ENCODE peak calls at places on chromosomes 13 and 19, in four cellular contexts. R is tibial nerve, N is A549, L is Peyer's patch. S is an unnamed sample.

GRCh38 chr13:47463726-47464125 is 537.3 kb downstream of the SUCLA2 start:
- DNase-seq in R (no peak), N (no peak), L (no peak), S (no peak)

GRCh38 chr13:50684366-50684765 is 159.1 kb downstream of the DLEU7 start:
- DNase-seq in N (no peak), R (no peak), L (no peak), S (no peak)

GRCh38 chr19:41703602-41704293 is 4.7 kb upstream of the CEACAM5 start:
- DNase-seq in N (no peak), R (no peak), L (no peak), S (peak)

GRCh38 chr13:48862572-48862971 is 113.1 kb upstream of the FNDC3A start:
- DNase-seq in R (peak), L (no peak), N (no peak), S (no peak)

GRCh38 chr19:17848598-17849292 is 963 bp upstream of the JAK3 start:
- DNase-seq in L (no peak), N (no peak), R (no peak), S (no peak)

GRCh38 chr13:29255567-29255966 is 339.9 kb downstream of the SLC7A1 start:
- DNase-seq in R (no peak), N (no peak), L (no peak), S (no peak)

GRCh38 chr13:113628291-113629270 is 29.4 kb downstream of the ATP4B start:
- DNase-seq in R (no peak), L (no peak), N (no peak), S (no peak)

GRCh38 chr13:28128926-28129325 is 9.4 kb upstream of the PAN3 start:
- DNase-seq in L (no peak), R (no peak), N (no peak), S (no peak)

GRCh38 chr13:28609936-28610335 is 49.0 kb upstream of the POMP start:
- DNase-seq in R (no peak), L (no peak), N (no peak), S (no peak)

DNA sequence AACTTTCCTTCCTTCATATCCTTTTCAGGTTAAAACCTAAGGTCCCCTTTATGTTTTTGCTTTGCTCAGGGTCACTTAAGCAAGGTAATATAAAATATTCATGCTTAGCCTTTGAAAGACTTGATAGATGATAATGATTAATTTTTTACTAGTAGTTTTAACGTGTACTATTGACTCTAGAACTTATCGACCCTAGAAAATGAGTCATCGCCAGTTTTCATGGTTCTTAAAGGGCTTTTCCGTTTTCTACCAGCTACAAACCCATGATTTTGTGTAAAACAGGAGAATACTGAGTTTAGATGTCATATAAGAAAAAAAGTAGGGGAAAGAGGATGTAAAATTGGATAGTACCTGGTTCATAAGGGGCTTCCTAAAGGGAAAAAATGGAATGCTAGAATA is 75.7 kb downstream of the DHRS12 start:
- DNase-seq in R (no peak), L (no peak), N (no peak), S (no peak)
- H3K4me3 ChIP-seq in R (no peak), L (no peak), N (no peak), S (no peak)

DNA sequence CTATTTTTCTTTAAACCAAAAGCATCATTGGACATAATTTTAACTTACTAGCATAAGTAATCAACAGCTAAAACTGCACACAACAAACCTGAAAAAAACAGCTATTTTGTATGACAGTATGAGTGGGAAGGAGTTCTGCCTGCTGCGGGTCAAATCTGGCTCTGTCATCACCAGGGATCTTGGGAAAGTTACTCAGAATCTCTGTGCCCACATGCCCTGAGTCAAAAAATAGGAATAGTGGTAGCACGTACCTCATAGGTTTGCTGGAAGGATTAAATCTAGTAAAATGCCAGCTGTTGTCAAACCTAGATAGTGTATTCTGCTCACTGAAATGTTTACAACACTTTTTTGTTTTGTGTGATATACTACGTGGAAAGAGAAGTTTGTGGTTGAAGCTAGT is 1.1 kb downstream of the CLN5 start:
- DNase-seq in R (no peak), N (no peak), L (no peak), S (no peak)
- H3K4me3 ChIP-seq in R (peak), N (peak), L (peak), S (peak)

GRCh38 chr19:2167896-2168618 is 4.3 kb downstream of the DOT1L start:
- DNase-seq in N (no peak), L (peak), R (peak), S (peak)
- H3K4me3 ChIP-seq in N (peak), L (no peak), R (peak), S (no peak)

DNA sequence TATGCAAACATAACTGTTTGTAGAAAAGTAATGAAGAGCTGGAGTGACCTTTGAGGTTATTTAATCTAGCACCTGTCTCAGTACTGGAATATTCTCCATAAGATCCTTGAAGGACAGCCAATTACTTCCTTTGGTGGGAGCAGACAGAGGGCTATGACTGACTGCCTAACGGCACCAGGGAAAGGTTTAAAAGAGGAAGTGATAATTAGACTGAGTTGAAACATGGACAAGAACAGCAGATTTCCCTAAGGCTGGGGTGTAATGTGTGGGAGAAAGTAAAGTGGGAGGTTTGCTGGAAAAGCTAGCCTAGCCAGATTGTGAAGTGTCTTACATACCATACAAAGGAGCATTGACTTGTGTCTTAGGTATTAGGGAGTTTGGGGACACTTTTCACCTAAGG is 191.3 kb upstream of the PCDH9 start:
- DNase-seq in L (no peak), N (no peak), R (no peak), S (no peak)
- H3K4me3 ChIP-seq in L (no peak), N (no peak), R (no peak), S (no peak)

DNA sequence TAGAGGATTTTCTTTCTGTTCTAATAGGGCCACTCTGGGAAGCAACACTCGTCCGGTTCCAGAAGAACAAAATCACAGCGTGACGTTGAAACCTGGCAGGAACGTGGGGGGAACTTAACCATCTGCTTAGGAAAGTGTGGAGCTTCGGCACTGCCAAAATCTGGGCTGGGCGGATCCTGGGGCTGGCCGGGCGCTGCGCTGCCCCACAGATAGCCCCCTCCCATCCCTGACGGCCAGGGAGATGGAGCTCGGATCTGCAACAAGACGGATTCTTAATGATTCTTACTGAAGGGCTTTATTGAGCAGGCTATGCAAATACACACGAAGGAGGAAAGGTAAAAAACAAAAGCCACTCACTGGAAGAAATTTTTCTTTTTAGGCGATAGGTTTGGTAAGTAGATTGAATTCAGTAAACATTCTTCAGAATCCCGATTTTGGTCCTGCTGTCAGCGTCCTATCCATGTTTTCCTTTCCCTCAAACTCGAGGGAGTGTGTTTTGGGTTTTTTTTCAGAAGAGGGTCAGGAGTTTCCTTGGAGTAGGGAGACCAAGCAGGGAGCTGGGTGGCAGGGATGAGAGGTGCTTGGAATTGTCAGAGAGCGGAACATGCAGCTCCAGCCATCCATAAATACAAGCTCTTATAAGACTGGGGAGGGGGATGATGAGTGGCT is 1.4 kb upstream of the PCDH8 start:
- DNase-seq in N (no peak), L (no peak), R (no peak), S (no peak)
- H3K4me3 ChIP-seq in N (no peak), L (no peak), R (no peak), S (no peak)

GRCh38 chr19:3866798-3867638 is 1.8 kb downstream of the ZFR2 start:
- DNase-seq in R (no peak), L (no peak), N (no peak), S (no peak)

GRCh38 chr19:3873151-3873550 is 4.3 kb upstream of the ZFR2 start:
- DNase-seq in R (no peak), L (no peak), N (no peak), S (no peak)

GRCh38 chr19:3863648-3864047 is 5.2 kb downstream of the ZFR2 start:
- DNase-seq in N (no peak), R (no peak), L (no peak), S (no peak)

GRCh38 chr19:3868770-3869456 is at the start of gene ZFR2:
- DNase-seq in L (no peak), R (no peak), N (no peak), S (no peak)

DNA sequence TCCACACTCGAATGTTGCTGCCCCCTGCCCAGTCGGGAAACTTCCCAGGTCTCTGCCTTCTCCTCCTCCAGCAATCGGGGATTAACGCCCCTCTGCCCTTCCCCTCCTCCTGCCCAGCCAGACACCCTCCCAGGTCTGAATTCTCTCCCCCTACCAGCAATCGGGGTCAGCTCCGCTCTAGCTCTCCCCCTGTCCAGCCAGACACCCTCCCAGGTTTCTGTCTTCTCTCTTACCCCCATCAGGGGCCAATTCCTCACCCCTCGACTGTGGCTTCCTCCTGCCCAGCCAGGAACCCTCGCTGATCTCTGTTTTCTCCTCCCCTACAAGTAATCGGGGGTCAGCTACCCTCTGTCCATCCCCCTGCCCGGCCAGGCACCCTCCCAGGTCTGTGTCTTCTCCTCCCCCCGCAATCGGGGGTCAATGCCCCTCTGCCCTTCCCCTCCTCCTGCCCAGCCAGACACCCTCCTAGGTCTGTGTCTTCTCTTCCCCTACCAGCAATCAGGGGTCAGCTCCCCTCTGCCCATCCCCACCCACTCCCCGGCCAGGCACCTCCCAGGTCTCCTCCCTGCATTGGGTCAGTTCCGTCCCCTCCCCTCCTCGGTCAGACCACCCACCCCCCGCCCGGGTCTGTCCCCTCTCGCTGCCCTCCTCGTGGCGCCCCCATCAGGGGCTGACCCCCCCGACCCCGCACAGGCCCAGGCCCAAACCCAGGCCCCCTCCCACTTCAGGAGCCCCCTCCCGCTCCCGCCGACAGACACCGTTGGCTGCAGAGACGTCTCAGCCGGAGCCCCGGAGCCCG is 668 bp downstream of the ZFR2 start:
- DNase-seq in N (no peak), R (no peak), L (no peak), S (no peak)
- H3K4me3 ChIP-seq in N (no peak), R (no peak), L (peak), S (no peak)

GRCh38 chr19:48500830-48501445 is 10.7 kb downstream of the LMTK3 start:
- DNase-seq in N (no peak), R (no peak), L (no peak), S (no peak)

GRCh38 chr19:48499352-48500090 is 12.1 kb downstream of the LMTK3 start:
- DNase-seq in R (no peak), N (no peak), L (no peak), S (no peak)

GRCh38 chr19:48501961-48502719 is 9.5 kb downstream of the LMTK3 start:
- DNase-seq in L (peak), R (no peak), N (peak), S (no peak)

GRCh38 chr19:48502720-48503018 is 9.0 kb downstream of the LMTK3 start:
- DNase-seq in N (no peak), R (no peak), L (no peak), S (no peak)

GRCh38 chr19:48501446-48501960 is 10.1 kb downstream of the LMTK3 start:
- DNase-seq in R (no peak), L (no peak), N (peak), S (no peak)
- H3K4me3 ChIP-seq in R (no peak), L (peak), N (peak), S (no peak)

GRCh38 chr19:2803486-2804155 is 16.0 kb upstream of the ZNF554 start:
- DNase-seq in L (no peak), R (no peak), N (no peak), S (no peak)

GRCh38 chr19:2802826-2803225 is 16.8 kb upstream of the ZNF554 start:
- DNase-seq in L (no peak), R (no peak), N (no peak), S (no peak)

GRCh38 chr19:2805261-2805900 is 14.3 kb upstream of the ZNF554 start:
- DNase-seq in L (no peak), R (no peak), N (no peak), S (no peak)

GRCh38 chr19:2805991-2806649 is 13.5 kb upstream of the ZNF554 start:
- DNase-seq in L (no peak), R (no peak), N (no peak), S (no peak)

DNA sequence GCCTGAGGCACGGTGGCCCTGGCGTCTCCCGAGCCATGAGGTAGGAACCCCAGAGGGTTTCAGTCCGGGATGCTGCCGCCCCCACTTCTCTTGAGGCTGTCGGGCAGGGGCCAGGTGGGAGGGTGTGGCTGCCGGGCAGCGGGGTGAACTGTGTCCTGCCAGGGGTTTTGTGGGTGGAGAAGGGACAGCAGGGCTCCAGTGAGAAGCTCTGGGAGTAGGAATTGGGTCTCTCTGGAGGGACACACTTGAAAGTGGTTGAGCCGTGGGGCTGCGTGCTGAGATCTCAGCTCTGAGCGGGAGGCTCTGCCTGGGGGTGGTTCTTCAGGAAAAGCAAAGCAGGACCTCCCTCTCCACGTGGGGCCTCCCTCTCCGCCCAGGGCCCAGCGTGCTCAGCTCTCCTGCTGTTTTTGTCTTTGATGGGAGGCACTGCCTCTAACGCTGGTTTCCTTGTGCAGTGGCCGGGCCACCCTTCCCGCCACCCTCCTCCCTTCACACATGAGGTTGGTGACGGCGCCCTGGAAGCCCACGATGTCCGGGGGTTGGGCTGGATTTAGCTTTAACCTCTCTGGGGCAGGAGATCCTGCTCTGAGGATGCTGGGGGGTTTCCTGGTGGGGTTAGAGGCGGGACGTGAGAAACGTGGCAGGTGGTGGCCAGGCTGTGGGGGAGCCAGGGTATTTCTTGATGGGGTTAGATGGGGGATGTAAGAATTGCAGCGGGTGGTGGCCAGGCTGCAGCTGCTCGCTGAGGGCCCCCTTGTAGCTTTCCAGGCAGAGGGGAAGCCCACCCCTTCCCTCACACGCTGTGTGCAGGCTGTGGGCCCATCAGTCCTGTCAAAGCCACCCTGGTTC is 15.3 kb upstream of the ZNF554 start:
- DNase-seq in R (no peak), N (no peak), L (no peak), S (no peak)
- H3K4me3 ChIP-seq in R (no peak), N (no peak), L (no peak), S (no peak)

S was measured in uterus.